ENCODE peak calls at places on chromosomes 2 and 18, in four cellular contexts. One of them, this sample, is unnamed.

GRCh38 chr2:26576565-26577441 is 64.4 kb downstream of the CIB4 start:
- DNase-seq in mesenchymal stem cell: no peak
- DNase-seq in fibroblast of lung: no peak
- DNase-seq in neural progenitor cell: no peak
- DNase-seq in this sample: no peak

GRCh38 chr18:55579888-55580287 is 8.1 kb downstream of the TCF4 start:
- DNase-seq in mesenchymal stem cell: no peak
- DNase-seq in fibroblast of lung: no peak
- DNase-seq in neural progenitor cell: no peak
- DNase-seq in this sample: no peak

GRCh38 chr2:78999410-78999809 is 26.1 kb upstream of the REG3G start:
- DNase-seq in mesenchymal stem cell: peak; percentile 23
- DNase-seq in fibroblast of lung: no peak
- DNase-seq in neural progenitor cell: peak; percentile 31
- DNase-seq in this sample: no peak

GRCh38 chr2:9291866-9292265 is 85.3 kb downstream of the ASAP2 start:
- DNase-seq in mesenchymal stem cell: no peak
- DNase-seq in neural progenitor cell: no peak
- DNase-seq in fibroblast of lung: no peak
- DNase-seq in this sample: no peak

GRCh38 chr2:1132328-1132964 is 181.8 kb downstream of the SNTG2 start:
- DNase-seq in mesenchymal stem cell: no peak
- DNase-seq in fibroblast of lung: no peak
- DNase-seq in neural progenitor cell: no peak
- DNase-seq in this sample: no peak

GRCh38 chr18:39037925-39038324 is 1472.3 kb upstream of the CELF4 start:
- DNase-seq in fibroblast of lung: no peak
- DNase-seq in neural progenitor cell: no peak
- DNase-seq in mesenchymal stem cell: no peak
- DNase-seq in this sample: no peak

GRCh38 chr18:2508678-2509077 is 62.6 kb downstream of the METTL4 start:
- DNase-seq in neural progenitor cell: no peak
- DNase-seq in fibroblast of lung: no peak
- DNase-seq in mesenchymal stem cell: no peak
- DNase-seq in this sample: no peak

GRCh38 chr2:71669058-71669456 is 215.7 kb downstream of the DYSF start:
- DNase-seq in mesenchymal stem cell: no peak
- DNase-seq in neural progenitor cell: no peak
- DNase-seq in fibroblast of lung: no peak
- DNase-seq in this sample: no peak

GRCh38 chr2:70553334-70553583 is 367 bp downstream of the TGFA start:
- DNase-seq in mesenchymal stem cell: no peak
- DNase-seq in fibroblast of lung: no peak
- DNase-seq in neural progenitor cell: no peak
- DNase-seq in this sample: no peak

GRCh38 chr2:144938308-144938709 is 418.4 kb upstream of the ZEB2 start:
- DNase-seq in mesenchymal stem cell: peak; percentile 94
- DNase-seq in fibroblast of lung: peak; percentile 78
- DNase-seq in neural progenitor cell: no peak
- DNase-seq in this sample: no peak

GRCh38 chr2:232884001-232884421 is 13.9 kb downstream of the SNORC start:
- DNase-seq in neural progenitor cell: no peak
- DNase-seq in mesenchymal stem cell: no peak
- DNase-seq in fibroblast of lung: no peak
- DNase-seq in this sample: no peak

GRCh38 chr2:241560181-241560882 is 1.8 kb downstream of the BOK start:
- DNase-seq in neural progenitor cell: no peak
- DNase-seq in fibroblast of lung: no peak
- DNase-seq in mesenchymal stem cell: no peak
- DNase-seq in this sample: no peak

GRCh38 chr2:241562269-241562891 is 3.8 kb downstream of the BOK start:
- DNase-seq in mesenchymal stem cell: no peak
- DNase-seq in fibroblast of lung: no peak
- DNase-seq in neural progenitor cell: no peak
- DNase-seq in this sample: no peak

GRCh38 chr2:241559489-241560180 is 1.1 kb downstream of the BOK start:
- DNase-seq in neural progenitor cell: peak; percentile 66
- DNase-seq in fibroblast of lung: peak; percentile 59
- DNase-seq in mesenchymal stem cell: no peak
- DNase-seq in this sample: peak; percentile 47

GRCh38 chr2:241561811-241562210 is 3.3 kb downstream of the BOK start:
- DNase-seq in neural progenitor cell: no peak
- DNase-seq in mesenchymal stem cell: peak; percentile 67
- DNase-seq in fibroblast of lung: peak; percentile 81
- DNase-seq in this sample: peak; percentile 87

DNA sequence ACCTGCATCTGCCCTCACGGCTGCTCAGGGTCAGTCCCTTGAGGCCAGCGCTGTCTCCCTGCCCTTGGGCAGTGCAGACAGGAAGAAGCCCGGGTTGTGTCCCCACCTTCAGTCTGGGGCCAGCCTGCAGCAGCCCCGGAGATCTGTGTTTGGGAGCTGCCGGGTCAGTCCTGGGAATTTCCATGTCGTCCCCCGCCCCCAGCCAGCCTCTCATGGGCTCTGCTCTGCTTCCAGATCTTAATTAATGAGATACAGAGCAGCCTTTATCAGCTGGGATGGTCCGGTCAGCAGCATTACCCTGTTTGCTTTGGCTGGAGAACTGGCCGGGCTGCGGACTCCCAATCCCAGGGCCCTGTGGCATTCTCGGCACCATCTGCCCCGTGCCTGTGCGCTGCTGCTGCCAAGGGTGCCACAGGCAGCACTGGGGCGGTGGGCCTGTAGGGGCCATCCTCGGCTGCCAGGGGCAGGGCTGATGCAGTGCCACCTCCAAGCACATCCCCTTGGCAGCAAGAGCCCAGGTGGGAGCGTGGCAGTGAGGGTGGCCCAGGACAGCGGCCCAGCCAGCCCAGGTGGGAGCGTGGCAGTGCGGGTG is 2.4 kb downstream of the BOK start:
- DNase-seq in neural progenitor cell: no peak
- DNase-seq in mesenchymal stem cell: peak; percentile 53
- DNase-seq in fibroblast of lung: peak; percentile 49
- DNase-seq in this sample: peak; percentile 59
- H3K4me3 ChIP-seq in neural progenitor cell: no peak overlapping the region
- H3K4me3 ChIP-seq in mesenchymal stem cell: no peak overlapping the region
- H3K4me3 ChIP-seq in fibroblast of lung: no peak overlapping the region
- H3K4me3 ChIP-seq in this sample: no peak overlapping the region

DNA sequence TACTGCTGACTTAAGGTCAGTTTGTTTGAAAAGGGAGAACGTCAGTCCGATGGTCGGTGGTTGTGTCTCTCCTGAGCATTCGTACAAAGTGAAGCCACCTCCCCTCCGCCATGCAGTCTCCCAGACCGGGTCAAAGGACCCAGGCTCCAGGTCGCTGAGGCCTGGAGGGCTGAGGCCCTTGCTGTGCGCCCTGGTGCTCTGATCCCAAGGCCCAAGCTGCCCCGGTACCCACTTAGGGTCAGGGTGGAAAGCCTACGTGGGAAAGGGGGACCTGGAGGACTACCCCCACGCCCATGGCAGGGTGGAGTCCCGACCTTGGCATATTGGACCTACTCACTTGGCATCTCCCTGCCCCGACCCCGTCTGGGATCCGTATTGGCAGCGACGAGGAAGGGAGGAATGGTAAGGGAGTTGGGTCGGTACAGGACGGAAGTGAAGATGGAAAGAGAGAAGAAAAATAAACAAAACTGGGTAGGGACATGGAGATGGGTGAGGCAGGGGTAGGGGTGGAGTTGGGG is 8.0 kb upstream of the SIX3 start:
- DNase-seq in neural progenitor cell: peak; percentile 55
- DNase-seq in mesenchymal stem cell: no peak
- DNase-seq in fibroblast of lung: no peak
- DNase-seq in this sample: no peak
- H3K27me3 ChIP-seq in neural progenitor cell: peaks cover 90% of the 10 kb centered on the region
- H3K27me3 ChIP-seq in mesenchymal stem cell: peaks cover 97% of the 10 kb centered on the region
- H3K27me3 ChIP-seq in fibroblast of lung: peaks cover 91% of the 10 kb centered on the region
- H3K27me3 ChIP-seq in this sample: peaks cover 6% of the 10 kb centered on the region

DNA sequence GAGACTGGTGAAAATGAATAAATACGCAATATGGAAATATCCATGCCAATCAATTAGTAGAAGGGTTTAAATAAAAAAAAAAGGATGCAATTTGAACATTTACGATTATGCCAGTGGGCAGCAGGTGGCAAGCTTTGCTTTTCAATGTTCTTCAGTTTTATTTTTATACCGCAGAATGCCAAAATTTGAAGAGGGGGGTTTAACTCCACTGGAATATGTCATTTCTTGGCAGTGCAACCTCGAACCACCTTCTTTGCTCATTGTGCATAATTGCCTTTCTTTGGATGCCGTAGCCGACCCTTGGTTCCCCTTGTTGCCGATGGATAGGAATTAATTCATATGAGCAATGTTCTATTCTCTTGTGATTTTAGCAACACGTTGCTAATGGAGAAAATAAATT is 88.0 kb downstream of the LTBP1 start:
- DNase-seq in neural progenitor cell: no peak
- DNase-seq in mesenchymal stem cell: no peak
- DNase-seq in fibroblast of lung: peak; percentile 66
- DNase-seq in this sample: peak; percentile 38
- H3K4me3 ChIP-seq in neural progenitor cell: no peak overlapping the region
- H3K4me3 ChIP-seq in mesenchymal stem cell: peak overlapping the region; percentile 63
- H3K4me3 ChIP-seq in fibroblast of lung: no peak overlapping the region
- H3K4me3 ChIP-seq in this sample: no peak overlapping the region

DNA sequence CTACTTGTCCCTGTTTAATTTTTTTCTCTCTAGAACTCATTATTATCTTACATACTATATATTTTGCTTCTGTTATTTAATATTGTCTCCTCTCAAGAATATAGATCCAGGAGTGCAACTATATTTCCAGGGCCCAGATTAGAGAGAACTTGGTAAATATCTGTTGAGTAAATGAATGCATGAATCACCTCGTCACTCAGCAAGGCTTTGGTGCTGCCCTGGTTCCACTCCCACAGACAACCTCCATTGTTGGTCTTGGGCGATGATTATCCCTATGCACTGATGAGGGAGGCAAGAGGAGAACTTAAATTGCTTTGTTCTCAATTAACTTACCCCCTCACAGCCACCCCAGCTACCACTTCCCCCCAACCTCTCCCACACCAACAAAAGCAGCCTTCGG is 16.9 kb upstream of the DIPK1C start:
- DNase-seq in mesenchymal stem cell: no peak
- DNase-seq in fibroblast of lung: no peak
- DNase-seq in neural progenitor cell: no peak
- DNase-seq in this sample: no peak
- H3K27me3 ChIP-seq in mesenchymal stem cell: peaks cover 30% of the 10 kb centered on the region
- H3K27me3 ChIP-seq in fibroblast of lung: no peaks in the 10 kb centered on the region
- H3K27me3 ChIP-seq in neural progenitor cell: no peaks in the 10 kb centered on the region
- H3K27me3 ChIP-seq in this sample: no peaks in the 10 kb centered on the region

DNA sequence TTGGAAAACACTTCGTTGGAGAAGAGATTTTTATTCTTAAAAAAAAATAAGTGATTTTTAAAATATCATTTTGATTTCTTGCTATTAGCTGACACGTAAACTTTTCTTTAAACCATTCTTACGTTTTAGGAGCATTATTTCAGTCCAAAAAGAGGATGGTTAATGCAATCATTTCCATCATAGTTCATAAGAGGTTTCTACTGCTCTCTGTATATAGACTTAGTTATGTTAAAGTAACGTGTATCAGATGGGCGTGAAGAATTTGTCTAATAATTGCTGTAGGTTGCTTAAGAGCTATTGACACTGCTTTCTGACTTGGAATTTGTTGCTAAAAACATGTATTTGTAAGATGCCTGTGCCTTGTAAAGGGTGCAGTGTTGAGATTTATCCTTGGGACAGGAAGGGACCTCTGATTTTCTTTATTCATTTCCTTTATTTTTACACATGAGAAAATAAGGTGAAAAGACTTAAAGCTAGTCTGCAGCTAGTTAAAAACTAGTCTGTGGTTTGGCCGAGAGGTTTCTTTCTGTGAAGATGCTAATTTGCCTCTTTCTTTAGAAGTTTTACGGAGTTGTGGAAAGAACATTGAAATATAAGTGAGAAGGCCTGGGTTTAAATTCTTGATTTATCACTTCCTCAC is 2.9 kb downstream of the ANKRD12 start:
- DNase-seq in fibroblast of lung: no peak
- DNase-seq in neural progenitor cell: no peak
- DNase-seq in mesenchymal stem cell: no peak
- DNase-seq in this sample: no peak
- H3K4me3 ChIP-seq in fibroblast of lung: peak overlapping the region; percentile 89
- H3K4me3 ChIP-seq in neural progenitor cell: no peak overlapping the region
- H3K4me3 ChIP-seq in mesenchymal stem cell: peak overlapping the region; percentile 99
- H3K4me3 ChIP-seq in this sample: peak overlapping the region; percentile 83

GRCh38 chr2:45002661-45003210 is 6.5 kb downstream of the SIX2 start:
- DNase-seq in mesenchymal stem cell: no peak
- DNase-seq in fibroblast of lung: no peak
- DNase-seq in neural progenitor cell: no peak
- DNase-seq in this sample: no peak
- H3K27me3 ChIP-seq in mesenchymal stem cell: peaks cover 35% of the 10 kb centered on the region
- H3K27me3 ChIP-seq in fibroblast of lung: peaks cover 92% of the 10 kb centered on the region
- H3K27me3 ChIP-seq in neural progenitor cell: peaks cover 100% of the 10 kb centered on the region
- H3K27me3 ChIP-seq in this sample: no peaks in the 10 kb centered on the region

GRCh38 chr2:68248361-68248760 is 4.0 kb downstream of the PPP3R1 start:
- DNase-seq in neural progenitor cell: no peak
- DNase-seq in mesenchymal stem cell: no peak
- DNase-seq in fibroblast of lung: no peak
- DNase-seq in this sample: no peak

GRCh38 chr2:68251187-68251854 is 1.0 kb downstream of the PPP3R1 start:
- DNase-seq in mesenchymal stem cell: peak; percentile 86
- DNase-seq in neural progenitor cell: peak; percentile 89
- DNase-seq in fibroblast of lung: peak; percentile 75
- DNase-seq in this sample: peak; percentile 75

GRCh38 chr2:68250196-68250595 is 2.1 kb downstream of the PPP3R1 start:
- DNase-seq in mesenchymal stem cell: no peak
- DNase-seq in fibroblast of lung: no peak
- DNase-seq in neural progenitor cell: no peak
- DNase-seq in this sample: no peak

GRCh38 chr2:68250652-68251186 is 1.6 kb downstream of the PPP3R1 start:
- DNase-seq in fibroblast of lung: no peak
- DNase-seq in neural progenitor cell: no peak
- DNase-seq in mesenchymal stem cell: no peak
- DNase-seq in this sample: no peak

DNA sequence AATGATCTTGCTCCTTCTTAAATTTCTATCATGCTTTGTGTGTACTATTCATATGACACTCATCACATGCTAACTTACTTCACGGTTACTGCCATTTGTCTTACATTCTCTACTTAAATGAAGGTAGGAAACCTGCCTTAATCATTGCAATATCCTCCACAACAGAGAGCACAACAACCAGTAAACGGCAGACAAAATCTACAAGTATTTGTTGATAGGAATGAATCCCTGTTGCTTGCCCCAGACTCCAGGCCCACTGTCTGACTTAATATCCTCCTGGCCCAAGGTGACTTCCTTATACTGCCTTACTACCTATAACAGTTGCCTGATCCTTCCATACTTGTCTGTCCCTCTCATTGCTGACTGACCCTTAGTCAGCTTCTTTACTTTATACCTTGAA is 3.5 kb downstream of the PPP3R1 start:
- DNase-seq in mesenchymal stem cell: no peak
- DNase-seq in neural progenitor cell: no peak
- DNase-seq in fibroblast of lung: no peak
- DNase-seq in this sample: no peak
- H3K4me3 ChIP-seq in mesenchymal stem cell: peak overlapping the region; percentile 91
- H3K4me3 ChIP-seq in neural progenitor cell: no peak overlapping the region
- H3K4me3 ChIP-seq in fibroblast of lung: no peak overlapping the region
- H3K4me3 ChIP-seq in this sample: no peak overlapping the region

GRCh38 chr2:176170606-176171005 is 13.5 kb downstream of the HOXD3 start:
- DNase-seq in neural progenitor cell: no peak
- DNase-seq in mesenchymal stem cell: no peak
- DNase-seq in fibroblast of lung: peak; percentile 76
- DNase-seq in this sample: no peak
- H3K27me3 ChIP-seq in neural progenitor cell: peaks cover 100% of the 10 kb centered on the region
- H3K27me3 ChIP-seq in mesenchymal stem cell: peaks cover 83% of the 10 kb centered on the region
- H3K27me3 ChIP-seq in fibroblast of lung: peaks cover 42% of the 10 kb centered on the region
- H3K27me3 ChIP-seq in this sample: no peaks in the 10 kb centered on the region

This sample was measured in MG63.